ENCODE peak calls at places on chromosome 15, in eight cellular contexts. O is upper lobe of right lung, Y is thyroid gland, N is neural progenitor cell, H is endodermal cell, C is sigmoid colon, B is ovary, T is breast epithelium. Z is an unnamed sample.
A peak's percentile ranks its signal among the peaks of the same experiment; 100 is the strongest.

GRCh38 chr15:67189326-67190051 is 65.0 kb downstream of the AAGAB start:
- DNase-seq in O (no peak), B (peak; percentile 86), T (no peak), H (no peak), C (peak; percentile 93), Y (no peak), N (no peak), Z (no peak)

GRCh38 chr15:48777645-48778337 is 33.1 kb downstream of the CEP152 start:
- DNase-seq in O (no peak), T (no peak), Y (no peak), B (no peak), H (no peak), N (no peak), C (no peak), Z (peak; percentile 10)

GRCh38 chr15:57153140-57153539 is 223.2 kb upstream of the CGNL1 start:
- DNase-seq in O (no peak), Y (no peak), T (no peak), B (no peak), H (no peak), C (no peak), N (no peak), Z (no peak)

GRCh38 chr15:39908186-39908585 is 11.9 kb downstream of the GPR176 start:
- DNase-seq in N (no peak), Y (no peak), B (no peak), H (no peak), O (no peak), T (no peak), C (no peak), Z (peak; percentile 79)

GRCh38 chr15:68379759-68380290 is 52.1 kb downstream of the ITGA11 start:
- DNase-seq in C (peak; percentile 18), N (no peak), O (no peak), B (no peak), H (no peak), Y (no peak), T (no peak), Z (no peak)

GRCh38 chr15:57301307-57301706 is 75.0 kb upstream of the CGNL1 start:
- DNase-seq in O (no peak), N (no peak), B (no peak), H (no peak), T (no peak), Y (no peak), C (peak; percentile 20), Z (no peak)

GRCh38 chr15:79089331-79089889 is 1.2 kb downstream of the RASGRF1 start:
- DNase-seq in N (peak; percentile 82), H (peak; percentile 77), O (peak; percentile 58), T (no peak), Y (no peak), C (no peak), B (no peak), Z (no peak)

GRCh38 chr15:31034152-31034551 is 42.7 kb upstream of the MTMR10 start:
- DNase-seq in T (no peak), O (no peak), H (no peak), C (no peak), N (no peak), Y (no peak), B (no peak), Z (no peak)

GRCh38 chr15:84946772-84947489 is 34.7 kb upstream of the PDE8A start:
- DNase-seq in C (peak; percentile 35), B (no peak), H (no peak), Y (no peak), O (no peak), N (no peak), T (no peak), Z (no peak)

GRCh38 chr15:73072894-73073293 is 20.6 kb downstream of the NEO1 start:
- DNase-seq in H (no peak), B (no peak), T (no peak), C (no peak), O (no peak), Y (no peak), N (no peak), Z (no peak)

GRCh38 chr15:98689431-98689861 is 41.1 kb downstream of the IGF1R start:
- DNase-seq in N (no peak), Y (no peak), B (no peak), H (no peak), O (no peak), T (no peak), C (no peak), Z (no peak)

GRCh38 chr15:31252386-31252785 is 74.2 kb upstream of the KLF13 start:
- DNase-seq in T (no peak), C (no peak), H (no peak), N (no peak), O (no peak), B (no peak), Y (no peak), Z (no peak)

GRCh38 chr15:99906793-99907192 is 173.6 kb upstream of the LYSMD4 start:
- DNase-seq in T (no peak), Y (no peak), C (no peak), O (no peak), N (no peak), H (no peak), B (no peak), Z (no peak)

GRCh38 chr15:87144775-87145174 is 1065.1 kb downstream of the AGBL1 start:
- DNase-seq in H (no peak), C (no peak), T (no peak), O (no peak), N (no peak), B (no peak), Y (no peak), Z (no peak)

GRCh38 chr15:99441871-99442267 is 123.9 kb upstream of the MEF2A start:
- DNase-seq in N (no peak), O (no peak), T (peak; percentile 14), H (peak; percentile 35), Y (no peak), B (no peak), C (peak; percentile 43), Z (no peak)

DNA sequence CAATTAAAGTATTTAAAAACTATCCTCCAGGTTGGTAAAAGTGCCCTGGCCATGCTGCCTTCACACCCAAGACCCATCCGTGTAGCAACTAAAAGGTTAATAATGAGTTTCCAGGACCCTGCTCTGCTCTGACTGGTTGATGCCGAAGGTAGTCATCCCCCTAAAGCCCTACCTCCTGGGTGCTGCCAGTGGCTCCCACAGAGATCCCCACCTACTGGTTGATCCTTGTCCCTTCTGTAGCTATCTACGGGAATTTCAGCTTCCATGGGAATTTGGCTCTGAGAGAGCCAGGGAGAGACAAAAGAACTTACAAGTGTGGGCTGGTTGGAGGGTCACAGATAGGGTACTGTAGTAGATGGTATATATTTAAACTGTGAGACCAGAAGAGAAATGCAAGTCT is 110.6 kb upstream of the NANOGP8 start:
- DNase-seq in Y (no peak), B (no peak), T (no peak), O (no peak), H (peak; percentile 49), N (no peak), C (no peak), Z (no peak)
- TF ChIP-seq CTCF in Y (no peak), B (no peak), T (no peak), O (no peak), H (peak; percentile 45), N (peak; percentile 4), C (no peak), Z (no peak)

DNA sequence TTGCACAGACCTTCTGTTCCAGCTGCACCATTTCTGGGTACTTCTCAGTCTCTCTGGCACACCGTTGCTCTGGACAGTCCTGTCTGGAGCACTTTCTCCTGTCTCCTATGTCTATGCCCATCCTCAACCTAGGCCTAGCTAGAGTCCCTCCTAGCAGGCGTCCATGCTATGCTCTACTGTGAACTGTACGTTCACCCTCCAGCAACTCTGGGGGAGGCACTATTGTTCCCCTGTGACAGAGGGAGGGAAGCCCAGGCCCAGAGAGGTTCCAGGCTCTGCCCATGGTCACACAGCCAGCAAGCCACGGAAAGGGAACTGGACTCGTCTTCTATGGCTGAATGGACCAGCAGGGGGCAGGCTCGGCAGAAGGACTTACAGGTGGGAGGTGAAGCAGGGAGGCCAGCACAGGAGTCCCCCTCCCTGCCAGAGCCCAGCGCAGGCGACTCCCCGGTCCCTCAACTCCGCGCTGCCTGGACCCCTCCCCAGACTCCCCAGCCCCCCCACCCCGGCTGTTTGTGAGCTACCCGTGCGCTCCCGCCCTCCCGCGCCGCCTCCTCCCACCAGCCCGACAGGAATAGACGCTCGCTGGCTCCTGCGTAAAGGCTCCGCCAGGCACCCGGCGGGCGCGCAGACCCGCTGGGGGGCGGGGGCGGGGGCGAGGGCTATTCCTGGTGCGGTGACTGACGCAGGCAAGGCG is 1.7 kb upstream of the LINGO1 start:
- DNase-seq in B (no peak), N (peak; percentile 91), T (no peak), Y (peak; percentile 44), O (peak; percentile 79), C (peak; percentile 75), H (peak; percentile 98), Z (no peak)
- H3K4me3 ChIP-seq in B (no peak overlapping the region), N (peak overlapping the region; percentile 53), T (no peak overlapping the region), Y (no peak overlapping the region), O (no peak overlapping the region), C (no peak overlapping the region), H (no peak overlapping the region), Z (no peak overlapping the region)

DNA sequence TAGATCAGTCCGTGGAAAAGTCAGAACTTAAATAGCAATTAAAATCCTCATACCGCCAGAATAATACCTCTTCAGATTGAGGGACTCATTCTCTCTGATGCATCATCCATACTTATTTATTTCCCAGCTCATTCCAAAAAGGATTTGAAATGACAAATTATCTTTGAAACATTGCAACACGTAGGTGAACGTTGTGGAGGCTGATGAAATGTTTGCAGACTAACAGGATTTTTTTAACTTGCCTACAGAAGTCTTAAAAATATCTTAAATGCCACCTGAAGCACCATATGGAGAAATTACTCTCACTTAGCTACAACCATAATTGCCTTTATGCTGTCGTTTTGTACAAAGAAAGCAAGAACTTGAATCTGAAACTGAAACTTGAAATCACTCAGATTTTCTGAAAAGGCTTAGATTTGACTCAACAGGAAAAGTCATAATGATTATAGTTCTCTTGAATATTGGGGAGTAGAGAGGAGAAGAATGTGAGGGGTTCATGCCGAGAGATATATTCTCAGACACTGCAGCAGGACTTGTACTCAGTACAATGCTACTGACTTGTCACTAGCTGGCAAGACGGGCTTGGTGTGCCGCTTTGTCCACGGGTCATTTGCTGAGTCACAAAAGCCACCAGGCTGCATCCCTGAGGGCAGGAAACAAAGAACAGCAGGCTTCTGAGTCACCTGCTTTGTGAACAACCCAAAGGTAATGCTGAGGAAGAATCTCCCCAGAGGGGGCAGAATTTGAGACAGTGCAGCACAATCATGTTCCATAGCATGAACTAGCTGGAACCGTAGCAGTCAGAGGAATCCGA is 7.1 kb upstream of the FMN1 start:
- DNase-seq in N (peak; percentile 87), C (no peak), B (no peak), H (peak; percentile 91), T (peak; percentile 78), O (peak; percentile 74), Y (peak; percentile 13), Z (no peak)
- TF ChIP-seq CTCF in N (peak; percentile 42), C (no peak), B (no peak), H (peak; percentile 63), T (no peak), O (peak; percentile 14), Y (no peak), Z (no peak)

DNA sequence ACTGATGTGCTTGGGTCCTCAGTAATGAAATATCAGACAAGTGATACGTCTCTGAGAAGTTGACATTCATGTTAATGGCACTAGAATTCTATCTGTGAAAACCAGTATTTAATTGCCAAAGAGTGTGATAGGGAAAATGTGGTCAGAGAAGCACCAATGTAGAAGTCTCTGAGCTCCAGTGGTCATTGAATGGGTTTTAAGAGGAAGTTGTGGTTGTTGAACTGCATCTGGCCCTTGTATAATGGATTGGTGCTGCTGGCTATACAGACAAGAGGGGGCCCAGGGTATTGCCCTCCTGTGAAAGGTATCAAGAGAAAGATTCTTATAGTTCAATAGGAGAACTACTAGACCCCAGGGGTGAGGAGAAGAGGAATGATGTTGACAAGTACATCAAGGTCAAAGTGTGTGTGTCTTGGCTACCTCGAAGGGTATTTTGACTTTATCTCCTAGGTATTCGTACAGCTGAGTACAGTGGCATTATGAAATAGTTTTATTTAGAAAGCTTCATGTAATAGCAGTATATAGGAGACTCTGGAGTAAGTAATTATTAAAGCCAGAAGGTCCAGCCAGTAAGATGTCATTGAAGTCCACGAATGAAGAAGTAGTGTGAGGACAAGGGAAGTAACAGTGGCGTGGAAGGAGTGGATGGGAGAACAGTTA is 47.1 kb downstream of the CHD2 start:
- DNase-seq in T (no peak), O (no peak), B (no peak), H (no peak), N (no peak), C (no peak), Y (no peak), Z (no peak)
- H3K4me3 ChIP-seq in T (no peak overlapping the region), O (no peak overlapping the region), B (no peak overlapping the region), H (peak overlapping the region; percentile 21), N (no peak overlapping the region), C (no peak overlapping the region), Y (no peak overlapping the region), Z (no peak overlapping the region)

Z was measured in AG04449.